ENCODE peak calls at places on chromosomes 16 and 17, in ten cellular contexts. E, H, D, N, C, V, J, I, Z and O are unnamed samples.

GRCh38 chr17:77423589-77424451 is 283.1 kb downstream of the SEC14L1 start:
- DNase-seq in H (peak), I (peak), D (peak), V (peak), E (peak), C (peak), J (peak), Z (peak), N (peak), O (no peak)

GRCh38 chr17:35315283-35315682 is 58.1 kb downstream of the SLFN11 start:
- DNase-seq in N (no peak), Z (no peak), C (peak), E (peak), H (peak), V (peak), I (no peak), D (no peak), J (no peak), O (no peak)

GRCh38 chr17:35554668-35555067 is 6.0 kb downstream of the SLFN14 start:
- DNase-seq in D (no peak), Z (no peak), E (no peak), J (no peak), N (no peak), C (no peak), H (no peak), I (no peak), V (no peak), O (no peak)

GRCh38 chr16:9112166-9112843 is 20.9 kb downstream of the HAPSTR1 start:
- DNase-seq in J (no peak), H (peak), Z (peak), I (no peak), V (no peak), C (no peak), D (no peak), N (no peak), E (no peak), O (no peak)

GRCh38 chr16:28879261-28879840 is 1.1 kb downstream of the ATP2A1 start:
- DNase-seq in N (no peak), V (no peak), J (no peak), H (no peak), E (no peak), D (no peak), Z (no peak), I (no peak), C (no peak), O (no peak)

GRCh38 chr16:23286131-23286532 is 16.0 kb upstream of the SCNN1B start:
- DNase-seq in C (peak), D (no peak), Z (no peak), J (no peak), H (no peak), V (no peak), I (no peak), E (no peak), N (no peak), O (no peak)

GRCh38 chr16:1690810-1691209 is 12.7 kb downstream of the JPT2 start:
- DNase-seq in C (no peak), D (no peak), I (no peak), V (no peak), Z (no peak), J (no peak), H (no peak), E (no peak), N (no peak), O (no peak)

GRCh38 chr16:85613609-85614337 is 651 bp downstream of the GSE1 start:
- DNase-seq in J (peak), N (peak), H (peak), Z (peak), I (peak), C (no peak), E (peak), V (peak), D (peak), O (peak)

GRCh38 chr17:65058615-65059014 is 2.1 kb upstream of the GNA13 start:
- DNase-seq in Z (no peak), D (no peak), N (no peak), I (no peak), H (no peak), E (no peak), C (no peak), J (no peak), V (peak), O (no peak)

GRCh38 chr17:54544239-54544638 is 356.4 kb upstream of the TOM1L1 start:
- DNase-seq in J (no peak), Z (no peak), D (no peak), E (no peak), I (no peak), H (no peak), V (no peak), C (no peak), N (no peak), O (peak)

GRCh38 chr17:4584835-4585187 is 482 bp downstream of the SMTNL2 start:
- DNase-seq in C (no peak), N (no peak), H (no peak), D (no peak), I (no peak), V (no peak), E (no peak), Z (no peak), J (no peak), O (no peak)

GRCh38 chr16:79598341-79599181 is 2.0 kb downstream of the MAF start:
- DNase-seq in E (peak), N (peak), D (peak), H (peak), I (peak), V (peak), Z (peak), C (no peak), J (peak), O (peak)

GRCh38 chr16:13911306-13911705 is 8.6 kb upstream of the ERCC4 start:
- DNase-seq in E (no peak), H (no peak), V (no peak), C (no peak), I (no peak), Z (no peak), D (no peak), J (no peak), N (no peak), O (no peak)

GRCh38 chr17:74799097-74799496 is 23.0 kb upstream of the NAT9 start:
- DNase-seq in I (no peak), N (no peak), Z (no peak), H (no peak), C (no peak), D (no peak), V (no peak), J (no peak), E (no peak), O (no peak)

GRCh38 chr16:27806388-27806787 is 256.4 kb downstream of the KATNIP start:
- DNase-seq in D (no peak), J (no peak), H (no peak), V (no peak), E (no peak), C (no peak), I (no peak), N (no peak), Z (no peak), O (no peak)

GRCh38 chr16:64478258-64478906 is 643.5 kb downstream of the CDH11 start:
- DNase-seq in E (peak), V (peak), D (no peak), I (no peak), N (no peak), H (peak), J (no peak), Z (no peak), C (peak), O (no peak)

GRCh38 chr16:56848955-56849689 is 15.9 kb upstream of the SLC12A3 start:
- DNase-seq in H (no peak), D (no peak), E (no peak), V (no peak), I (peak), J (no peak), Z (peak), N (no peak), C (peak), O (no peak)

GRCh38 chr16:89764711-89765201 is 43.4 kb downstream of the ZNF276 start:
- DNase-seq in Z (peak), D (peak), I (no peak), H (no peak), J (no peak), C (no peak), E (peak), V (no peak), N (peak), O (peak)

GRCh38 chr16:11101695-11102522 is 154.1 kb downstream of the SOCS1 start:
- DNase-seq in C (peak), J (no peak), D (no peak), N (no peak), Z (no peak), E (peak), I (no peak), V (no peak), H (no peak), O (no peak)

GRCh38 chr17:57953703-57954420 is 1.4 kb downstream of the CUEDC1 start:
- DNase-seq in I (no peak), E (no peak), Z (no peak), C (no peak), D (no peak), V (no peak), J (peak), N (no peak), H (no peak), O (no peak)
- H3K4me3 ChIP-seq in I (peak), E (peak), Z (peak), C (peak), D (peak), V (peak), J (peak), N (peak), H (peak), O (no peak)

DNA sequence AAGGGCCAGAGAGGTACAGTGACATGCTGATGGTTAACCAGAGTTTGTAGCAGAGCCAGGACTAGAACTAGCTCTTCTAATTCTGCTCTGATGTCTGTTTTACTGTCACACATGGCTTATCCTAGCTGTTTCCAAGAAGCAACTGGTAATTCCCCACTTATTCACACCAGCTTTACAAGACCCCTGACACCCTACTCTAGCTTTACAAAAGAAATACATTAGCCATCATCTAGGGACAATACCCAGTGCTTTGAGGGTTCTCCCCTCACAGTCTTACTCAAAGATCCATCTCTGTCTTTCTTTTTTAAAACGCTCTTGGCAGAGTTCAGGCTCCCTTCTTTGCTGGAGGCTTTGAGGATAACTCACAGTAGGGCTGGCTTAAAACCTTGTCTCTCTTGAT is 197.3 kb upstream of the PMFBP1 start:
- DNase-seq in V (no peak), E (no peak), D (no peak), I (no peak), H (no peak), C (no peak), Z (no peak), N (no peak), J (no peak), O (no peak)
- TF ChIP-seq POLR2A in V (no peak), E (no peak), D (no peak), I (no peak), H (no peak), C (no peak), Z (no peak), N (no peak), J (no peak), O (no peak)

GRCh38 chr16:54282202-54282922 is 4.2 kb downstream of the IRX3 start:
- DNase-seq in E (peak), H (peak), Z (peak), J (no peak), V (peak), N (peak), D (no peak), I (no peak), C (no peak), O (peak)
- H3K4me3 ChIP-seq in E (no peak), H (peak), Z (no peak), J (no peak), V (peak), N (peak), D (no peak), I (no peak), C (no peak), O (peak)

GRCh38 chr16:20316715-20317114 is 10.6 kb downstream of the GP2 start:
- DNase-seq in Z (no peak), H (no peak), N (no peak), D (no peak), V (no peak), E (no peak), J (no peak), I (no peak), C (no peak), O (no peak)
- TF ChIP-seq POLR2A in Z (no peak), H (no peak), N (no peak), D (no peak), V (no peak), E (no peak), J (no peak), I (no peak), C (no peak), O (no peak)

GRCh38 chr17:46977750-46978488 is 1.1 kb downstream of the RPRML start:
- DNase-seq in H (no peak), I (no peak), N (no peak), D (no peak), E (no peak), V (no peak), Z (no peak), J (no peak), C (no peak), O (no peak)

GRCh38 chr17:46979023-46979870 is at the start of gene RPRML:
- DNase-seq in J (no peak), C (no peak), D (no peak), I (peak), N (peak), E (peak), V (no peak), Z (no peak), H (peak), O (peak)

GRCh38 chr17:46976626-46977270 is 2.3 kb downstream of the RPRML start:
- DNase-seq in C (no peak), Z (no peak), E (no peak), I (no peak), N (no peak), V (no peak), D (no peak), H (peak), J (no peak), O (peak)

GRCh38 chr17:46978489-46979022 is 497 bp downstream of the RPRML start:
- DNase-seq in V (no peak), I (no peak), E (no peak), H (peak), Z (no peak), J (no peak), D (no peak), C (no peak), N (no peak), O (no peak)

GRCh38 chr17:46977348-46977747 is 1.7 kb downstream of the RPRML start:
- DNase-seq in I (no peak), C (peak), E (peak), N (peak), Z (no peak), V (no peak), J (no peak), H (peak), D (no peak), O (peak)
- H3K4me3 ChIP-seq in I (no peak), C (no peak), E (no peak), N (no peak), Z (no peak), V (no peak), J (no peak), H (no peak), D (no peak), O (no peak)

GRCh38 chr17:49968380-49969133 is 433 bp upstream of the DLX4 start:
- DNase-seq in I (peak), V (peak), H (peak), C (peak), D (no peak), Z (peak), N (peak), E (peak), J (no peak), O (peak)
- TF ChIP-seq POLR2A in I (no peak), V (no peak), H (peak), C (no peak), D (no peak), Z (no peak), N (no peak), E (peak), J (no peak), O (peak)

DNA sequence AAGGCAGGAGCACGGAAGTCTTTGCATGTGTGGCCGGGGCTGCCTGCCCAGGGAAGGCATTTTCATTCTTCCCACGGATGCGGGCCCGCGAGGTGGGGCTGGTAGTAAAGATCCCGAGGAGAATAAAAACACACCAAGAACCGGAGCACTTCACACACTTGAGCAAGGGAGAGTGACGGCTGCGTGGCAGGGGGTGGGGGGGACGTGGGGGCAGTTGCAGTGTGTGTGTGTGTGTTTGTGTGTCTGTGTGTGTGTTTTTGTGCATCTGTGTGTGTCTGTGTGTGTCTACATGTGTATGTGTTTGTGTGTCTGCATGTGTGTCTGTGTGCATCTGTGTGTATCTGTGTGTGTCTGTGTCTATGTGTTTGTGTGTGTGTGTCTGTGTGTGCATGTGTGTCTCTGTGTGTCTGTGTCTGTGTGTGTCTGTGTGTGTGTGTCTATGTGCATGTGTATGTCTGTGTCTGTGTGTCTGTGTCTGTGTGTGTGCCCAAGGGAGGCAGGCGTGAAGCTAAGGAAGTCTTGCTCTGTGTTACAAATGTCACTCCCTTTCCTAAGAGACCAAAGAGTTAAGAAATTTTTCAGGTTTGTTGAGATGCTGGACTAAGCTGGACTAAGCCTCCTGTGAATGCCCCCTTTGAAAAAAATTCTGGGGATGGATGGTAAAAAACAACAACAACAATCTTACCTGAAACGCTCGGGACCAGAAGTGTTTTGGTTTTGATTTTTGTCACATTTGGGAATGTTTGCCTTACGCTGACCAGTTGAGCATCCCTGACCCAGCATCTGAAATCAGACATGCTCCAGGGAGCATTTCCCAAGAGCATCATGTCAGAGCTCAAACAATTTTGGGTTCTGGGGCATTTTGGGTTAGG is 48.9 kb upstream of the ZNF469 start:
- DNase-seq in I (no peak), C (no peak), N (no peak), H (peak), J (no peak), Z (no peak), D (no peak), E (no peak), V (no peak), O (no peak)
- H3K4me3 ChIP-seq in I (no peak), C (no peak), N (no peak), H (peak), J (no peak), Z (no peak), D (no peak), E (no peak), V (no peak), O (no peak)